ENCODE peak calls at places on chromosome 10, in eight cellular contexts. D is progenitor cell of endocrine pancreas, K is fibroblast of pulmonary artery, G is fibroblast of lung, V is AG04450, R is body of pancreas, N is tibial nerve, E is endothelial cell. B is an unnamed sample.
A peak's percentile ranks its signal among the peaks of the same experiment; 100 is the strongest.

GRCh38 chr10:72846225-72846624 is 47.3 kb upstream of the OIT3 start:
- DNase-seq in D (no peak), K (peak; percentile 63), G (peak; percentile 47), V (peak; percentile 44), R (no peak), N (no peak), E (no peak), B (peak; percentile 68)

GRCh38 chr10:42874713-42875387 is 92.3 kb downstream of the BMS1 start:
- DNase-seq in D (no peak), K (no peak), G (no peak), V (no peak), R (no peak), N (no peak), E (no peak), B (no peak)

GRCh38 chr10:15123749-15124184 is 26.6 kb downstream of the RPP38 start:
- DNase-seq in D (no peak), K (peak; percentile 81), G (peak; percentile 93), V (peak; percentile 30), R (no peak), N (no peak), E (no peak), B (peak; percentile 89)

GRCh38 chr10:60234531-60234930 is 155.1 kb downstream of the ANK3 start:
- DNase-seq in D (no peak), K (no peak), G (no peak), V (no peak), R (no peak), N (no peak), E (no peak), B (no peak)

GRCh38 chr10:21935439-21936023 is 68.0 kb downstream of the DNAJC1 start:
- DNase-seq in D (no peak), K (no peak), G (no peak), V (no peak), R (no peak), N (no peak), E (no peak), B (no peak)

GRCh38 chr10:21173964-21174669 is 277.0 kb upstream of the NEBL start:
- DNase-seq in D (peak; percentile 67), K (peak; percentile 24), G (no peak), V (no peak), R (peak; percentile 91), N (no peak), E (peak; percentile 33), B (no peak)

GRCh38 chr10:117967149-117967548 is 79.6 kb downstream of the RAB11FIP2 start:
- DNase-seq in D (no peak), K (no peak), G (no peak), V (no peak), R (no peak), N (no peak), E (no peak), B (no peak)

GRCh38 chr10:127408733-127409132 is 140.4 kb upstream of the NPS start:
- DNase-seq in D (no peak), K (no peak), G (peak; percentile 71), V (no peak), R (no peak), N (no peak), E (no peak), B (no peak)

GRCh38 chr10:105800626-105801025 is 1159.5 kb downstream of the SORCS3 start:
- DNase-seq in D (no peak), K (peak; percentile 1), G (no peak), V (no peak), R (no peak), N (no peak), E (no peak), B (no peak)

GRCh38 chr10:78336402-78336791 is 302.7 kb downstream of the RPS24 start:
- DNase-seq in D (no peak), K (peak; percentile 67), G (peak; percentile 87), V (peak; percentile 84), R (no peak), N (no peak), E (peak; percentile 2), B (peak; percentile 94)

GRCh38 chr10:74096777-74097176 is 53.9 kb downstream of the AP3M1 start:
- DNase-seq in D (no peak), K (no peak), G (no peak), V (no peak), R (no peak), N (no peak), E (no peak), B (no peak)

DNA sequence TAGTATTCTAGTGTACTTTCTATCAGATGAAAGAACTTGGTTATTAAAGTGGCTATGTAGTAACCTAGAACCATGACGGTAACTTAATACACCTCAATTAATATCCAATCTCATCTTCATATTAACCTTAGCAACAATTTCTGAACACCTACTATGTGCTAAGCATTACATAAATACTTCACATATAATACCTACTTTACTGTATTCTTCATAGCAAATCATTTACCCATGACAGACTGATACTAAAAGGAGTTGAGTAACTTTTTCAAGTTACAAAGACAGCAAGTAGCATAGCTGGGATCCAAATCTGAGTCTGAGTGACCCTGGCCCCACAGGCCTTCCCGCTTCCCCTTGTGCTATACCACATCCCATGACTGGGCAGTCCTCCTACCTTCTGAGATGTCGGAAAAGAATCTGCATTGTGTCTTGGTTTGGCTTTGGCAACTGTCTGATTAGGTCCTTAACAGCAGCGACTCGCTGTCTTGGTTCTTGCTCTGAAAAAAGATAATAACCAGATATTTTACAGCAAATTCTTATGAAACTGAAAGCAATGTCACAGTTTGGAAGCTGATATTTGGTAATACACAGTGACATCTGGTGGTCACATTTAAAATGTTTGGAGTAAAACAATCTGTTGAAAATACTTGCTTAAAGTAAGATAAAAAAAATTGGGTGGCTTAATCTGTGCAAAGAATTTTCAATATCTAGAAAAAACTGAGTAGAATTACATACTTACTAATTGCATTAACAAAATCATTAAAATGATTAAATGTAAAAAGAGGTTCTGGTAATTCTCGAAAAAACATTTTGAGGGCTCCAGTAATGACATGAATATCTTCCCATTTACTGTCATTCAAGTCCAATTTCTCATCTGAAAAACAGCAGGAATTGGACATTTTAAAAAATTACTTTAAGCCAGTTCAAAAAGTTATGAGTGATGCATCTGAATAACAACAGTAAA is 120.1 kb downstream of the ARHGAP12 start:
- DNase-seq in D (no peak), K (peak; percentile 89), G (peak; percentile 89), V (peak; percentile 48), R (peak; percentile 47), N (no peak), E (no peak), B (peak; percentile 62)
- TF ChIP-seq CTCF in D (peak; percentile 71), K (peak; percentile 33), G (no peak), V (peak; percentile 39), R (peak; percentile 55), N (peak; percentile 86), E (peak; percentile 76), B (peak; percentile 89)

DNA sequence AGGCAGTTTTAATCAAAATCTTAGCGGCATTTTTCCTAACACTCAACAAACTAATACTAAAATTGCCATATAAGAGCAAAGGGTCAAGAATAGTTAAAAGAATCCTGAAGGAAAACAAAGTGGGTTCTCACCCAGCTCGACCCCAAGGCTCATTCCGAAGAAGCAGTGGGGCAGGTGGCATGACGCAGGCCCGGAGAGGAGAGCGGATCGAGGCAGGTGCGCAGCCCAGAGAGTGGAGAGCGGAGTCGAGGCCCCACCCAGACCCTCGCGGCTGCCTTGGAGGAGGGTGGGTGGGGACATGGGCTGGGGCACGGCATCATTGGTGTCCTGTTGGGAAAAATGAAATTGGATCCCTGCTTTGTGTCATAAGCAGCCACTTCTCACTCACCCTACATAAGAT is 109.8 kb downstream of the INPP5A start:
- DNase-seq in D (no peak), K (no peak), G (no peak), V (no peak), R (no peak), N (no peak), E (no peak), B (no peak)
- TF ChIP-seq CTCF in D (no peak), K (no peak), G (no peak), V (no peak), R (no peak), N (no peak), E (no peak), B (no peak)

DNA sequence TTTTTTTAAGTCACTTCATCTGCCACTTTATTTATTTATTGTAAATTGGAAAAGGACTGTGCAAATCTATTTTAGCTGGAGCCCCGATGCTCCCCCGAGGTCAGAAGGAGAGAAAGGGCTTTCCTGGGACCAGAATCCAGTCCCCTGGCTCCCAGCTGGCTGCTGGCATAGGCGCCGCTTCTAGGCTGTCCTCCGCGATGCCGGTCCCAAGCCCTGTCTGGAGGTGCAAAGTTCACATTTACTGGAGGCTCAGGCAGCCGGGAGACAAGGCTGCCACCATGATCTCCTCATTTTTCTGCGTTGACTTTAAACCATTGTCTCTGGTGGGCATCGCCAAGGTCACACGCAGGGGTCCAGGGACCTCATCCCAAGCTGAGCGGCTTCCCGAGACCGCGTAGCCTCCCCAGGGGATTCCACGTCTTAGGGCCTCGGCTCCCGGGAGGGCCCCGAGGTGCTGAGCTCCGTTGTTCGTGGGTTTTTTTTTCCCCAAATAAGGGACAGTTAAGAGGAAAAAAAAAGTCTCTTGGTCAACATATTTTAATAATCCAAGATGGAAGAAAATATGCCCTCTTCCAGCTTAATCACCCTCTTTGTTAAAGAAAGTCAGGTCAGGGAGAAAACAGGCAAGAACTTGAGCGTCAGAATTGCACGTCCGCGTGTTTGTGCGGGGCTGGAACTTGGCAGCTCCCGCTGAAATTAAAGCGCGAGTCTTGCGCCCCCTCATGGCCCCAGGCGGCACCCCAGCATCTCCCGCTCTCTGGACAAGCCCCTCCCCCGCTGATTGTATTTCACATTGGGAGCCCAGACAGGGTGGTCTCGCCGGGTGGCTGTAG is 11.9 kb downstream of the RGR start:
- DNase-seq in D (no peak), K (peak; percentile 51), G (peak; percentile 44), V (no peak), R (peak; percentile 51), N (peak; percentile 30), E (peak; percentile 70), B (no peak)
- TF ChIP-seq CTCF in D (peak; percentile 70), K (peak; percentile 58), G (peak; percentile 43), V (peak; percentile 76), R (peak; percentile 55), N (peak; percentile 74), E (peak; percentile 81), B (peak; percentile 77)

GRCh38 chr10:110141747-110142625 is 65.4 kb upstream of the MXI1 start:
- DNase-seq in D (no peak), K (peak; percentile 55), G (no peak), V (no peak), R (peak; percentile 75), N (no peak), E (no peak), B (no peak)

GRCh38 chr10:110138197-110138812 is 69.1 kb upstream of the MXI1 start:
- DNase-seq in D (no peak), K (peak; percentile 82), G (peak; percentile 81), V (peak; percentile 26), R (peak; percentile 20), N (no peak), E (no peak), B (peak; percentile 62)

GRCh38 chr10:110141185-110141584 is 66.2 kb upstream of the MXI1 start:
- DNase-seq in D (no peak), K (peak; percentile 87), G (no peak), V (no peak), R (no peak), N (no peak), E (no peak), B (peak; percentile 6)

GRCh38 chr10:110134917-110135316 is 72.5 kb upstream of the MXI1 start:
- DNase-seq in D (no peak), K (no peak), G (no peak), V (no peak), R (no peak), N (no peak), E (no peak), B (no peak)

DNA sequence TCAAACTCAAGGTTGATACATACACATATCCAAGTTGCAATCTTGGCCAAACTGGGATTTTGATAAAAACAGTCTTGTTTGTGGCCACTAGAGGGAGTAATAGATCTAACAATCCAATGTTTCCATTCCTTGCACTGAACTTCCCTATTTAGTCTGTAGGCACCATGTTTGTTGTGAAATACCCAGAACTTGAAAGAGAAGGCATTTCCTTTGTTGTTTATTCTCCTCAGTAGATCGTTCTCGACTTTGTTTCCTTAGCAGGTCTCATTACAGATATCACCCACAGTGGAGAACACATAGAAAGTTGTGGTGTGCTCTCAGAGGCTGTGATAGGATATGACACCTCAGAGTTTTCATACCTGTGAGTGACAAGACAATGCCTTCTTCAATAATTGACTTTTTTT is 70.3 kb upstream of the MXI1 start:
- DNase-seq in D (no peak), K (peak; percentile 91), G (peak; percentile 88), V (peak; percentile 48), R (peak; percentile 37), N (no peak), E (no peak), B (peak; percentile 74)
- TF ChIP-seq CTCF in D (peak; percentile 90), K (peak; percentile 66), G (peak; percentile 63), V (peak; percentile 76), R (peak; percentile 69), N (peak; percentile 94), E (peak; percentile 96), B (peak; percentile 95)